ENCODE peak calls at places on chromosome 16, in six cellular contexts. V is cardiac fibroblast; A is PC-3; S is activated effector memory CD4-positive, alpha-beta T cell treated with anti-CD3 and anti-CD28 coated beads, Interleukin-2, amount 50 U/mL, for 16 hours; K is hippocampal formation; Z is activated CD4-positive, alpha-beta T cell treated with anti-CD3 and anti-CD28 coated beads, Interleukin-2, amount 10 ng/mL, durations not matched to agents 24 days and 14 days. C is an unnamed sample.

GRCh38 chr16:49608801-49609200 is 235.2 kb downstream of the C16orf78 start:
- DNase-seq in V (peak), A (no peak), S (no peak), K (no peak), Z (no peak), C (no peak)

GRCh38 chr16:27382187-27382855 is 19.7 kb upstream of the IL21R start:
- DNase-seq in V (no peak), A (no peak), S (no peak), K (no peak), Z (no peak), C (no peak)

GRCh38 chr16:22977294-22977697 is 163.3 kb downstream of the HS3ST2 start:
- DNase-seq in V (peak), A (peak), S (no peak), K (no peak), Z (no peak), C (peak)

GRCh38 chr16:53090271-53090590 is 35.4 kb downstream of the CHD9 start:
- DNase-seq in V (no peak), A (no peak), S (no peak), K (no peak), Z (no peak), C (no peak)

GRCh38 chr16:75566040-75566888 is at the start of gene GABARAPL2:
- DNase-seq in V (peak), A (peak), S (peak), K (peak), Z (peak), C (peak)

GRCh38 chr16:49931931-49932330 is 76.0 kb upstream of the ZNF423 start:
- DNase-seq in V (no peak), A (no peak), S (peak), K (no peak), Z (no peak), C (no peak)

GRCh38 chr16:80285089-80285488 is 255.7 kb upstream of the DYNLRB2 start:
- DNase-seq in V (peak), A (no peak), S (no peak), K (no peak), Z (no peak), C (peak)

GRCh38 chr16:81774348-81774747 is 4.7 kb upstream of the PLCG2 start:
- DNase-seq in V (no peak), A (no peak), S (no peak), K (no peak), Z (no peak), C (no peak)

GRCh38 chr16:53341787-53342186 is 92.5 kb upstream of the RBL2 start:
- DNase-seq in V (no peak), A (no peak), S (no peak), K (no peak), Z (no peak), C (no peak)

GRCh38 chr16:78122774-78123315 is 23.4 kb downstream of the WWOX start:
- DNase-seq in V (peak), A (peak), S (peak), K (peak), Z (peak), C (peak)

GRCh38 chr16:87216824-87217205 is 100.4 kb downstream of the C16orf95 start:
- DNase-seq in V (no peak), A (no peak), S (no peak), K (no peak), Z (no peak), C (no peak)

GRCh38 chr16:85902366-85903155 is 3.6 kb downstream of the IRF8 start:
- DNase-seq in V (no peak), A (no peak), S (peak), K (no peak), Z (peak), C (no peak)

GRCh38 chr16:19605701-19606100 is 50.2 kb downstream of the VPS35L start:
- DNase-seq in V (no peak), A (peak), S (no peak), K (no peak), Z (no peak), C (no peak)

GRCh38 chr16:50627419-50627818 is 53.7 kb downstream of the SNX20 start:
- DNase-seq in V (no peak), A (no peak), S (peak), K (no peak), Z (peak), C (no peak)

GRCh38 chr16:56423584-56424403 is 1.6 kb downstream of the AMFR start:
- DNase-seq in V (no peak), A (no peak), S (no peak), K (no peak), Z (peak), C (no peak)

GRCh38 chr16:84751947-84752346 is 52.1 kb downstream of the USP10 start:
- DNase-seq in V (peak), A (peak), S (no peak), K (no peak), Z (no peak), C (no peak)

GRCh38 chr16:53456625-53457024 is 22.4 kb downstream of the RBL2 start:
- DNase-seq in V (no peak), A (no peak), S (no peak), K (no peak), Z (peak), C (no peak)

C was measured in RWPE1.